ENCODE peak calls at places on chromosomes 4 and X, in eight cellular contexts. J is SK-N-SH, H is cardiac muscle cell, C is ovary, L is tibial nerve, R is GM12864, T is astrocyte of the cerebellum, G is transverse colon. K is an unnamed sample.

GRCh38 chrX:12441376-12442128 is 303.3 kb downstream of the FRMPD4 start:
- DNase-seq in J (no peak), H (peak), C (no peak), L (peak), R (no peak), T (peak), G (no peak), K (no peak)

GRCh38 chr4:5030152-5030668 is 11.0 kb upstream of the CYTL1 start:
- DNase-seq in J (no peak), H (no peak), C (no peak), L (no peak), R (no peak), T (no peak), G (no peak), K (no peak)

GRCh38 chrX:133989491-133989890 is 4.1 kb upstream of the GPC3 start:
- DNase-seq in J (no peak), H (no peak), C (no peak), L (no peak), R (no peak), T (no peak), G (no peak), K (no peak)

GRCh38 chr4:3465698-3466671 is 2.9 kb downstream of the DOK7 start:
- DNase-seq in J (no peak), H (no peak), C (no peak), L (no peak), R (no peak), T (no peak), G (no peak), K (no peak)

GRCh38 chr4:41257257-41257900 is 651 bp downstream of the UCHL1 start:
- DNase-seq in J (peak), H (peak), C (peak), L (no peak), R (no peak), T (no peak), G (peak), K (peak)

GRCh38 chr4:133483600-133484246 is 334.6 kb downstream of the PCDH10 start:
- DNase-seq in J (no peak), H (peak), C (no peak), L (no peak), R (no peak), T (peak), G (no peak), K (no peak)

GRCh38 chr4:101806914-101807313 is 16.4 kb downstream of the BANK1 start:
- DNase-seq in J (no peak), H (peak), C (no peak), L (no peak), R (peak), T (no peak), G (no peak), K (peak)

GRCh38 chr4:110211007-110211769 is 12.8 kb upstream of the ELOVL6 start:
- DNase-seq in J (peak), H (peak), C (no peak), L (peak), R (no peak), T (peak), G (peak), K (peak)

GRCh38 chr4:71494539-71494938 is 155.7 kb downstream of the SLC4A4 start:
- DNase-seq in J (no peak), H (no peak), C (no peak), L (no peak), R (no peak), T (no peak), G (no peak), K (no peak)

GRCh38 chr4:101958547-101958946 is 168.0 kb downstream of the BANK1 start:
- DNase-seq in J (no peak), H (no peak), C (no peak), L (no peak), R (no peak), T (no peak), G (no peak), K (no peak)

GRCh38 chrX:129769467-129770154 is 10.1 kb upstream of the SASH3 start:
- DNase-seq in J (no peak), H (no peak), C (no peak), L (no peak), R (peak), T (peak), G (peak), K (peak)

GRCh38 chr4:162836773-162837172 is 329.9 kb downstream of the NAF1 start:
- DNase-seq in J (no peak), H (no peak), C (no peak), L (no peak), R (no peak), T (no peak), G (no peak), K (no peak)

GRCh38 chr4:127856485-127857447 is 23.9 kb upstream of the PLK4 start:
- DNase-seq in J (no peak), H (peak), C (no peak), L (no peak), R (no peak), T (peak), G (no peak), K (peak)

GRCh38 chr4:181854142-181854541 is 389.1 kb upstream of the TENM3 start:
- DNase-seq in J (peak), H (no peak), C (no peak), L (no peak), R (no peak), T (no peak), G (no peak), K (no peak)

GRCh38 chr4:7902101-7902553 is 37.5 kb downstream of the AFAP1 start:
- DNase-seq in J (peak), H (no peak), C (no peak), L (no peak), R (no peak), T (no peak), G (no peak), K (no peak)

GRCh38 chrX:7711167-7711566 is 131.8 kb upstream of the VCX start:
- DNase-seq in J (no peak), H (no peak), C (no peak), L (no peak), R (no peak), T (no peak), G (no peak), K (no peak)

GRCh38 chrX:7709845-7710244 is 133.1 kb upstream of the VCX start:
- DNase-seq in J (no peak), H (no peak), C (no peak), L (no peak), R (no peak), T (no peak), G (no peak), K (no peak)

GRCh38 chrX:7706032-7706431 is 136.9 kb upstream of the VCX start:
- DNase-seq in J (no peak), H (no peak), C (no peak), L (no peak), R (no peak), T (no peak), G (no peak), K (no peak)
- TF ChIP-seq CTCF in J (peak), H (no peak), C (no peak), L (no peak), R (no peak), T (peak), G (no peak), K (no peak)

GRCh38 chr4:113776016-113776415 is 14.5 kb upstream of the CAMK2D start:
- DNase-seq in J (no peak), H (peak), C (no peak), L (no peak), R (no peak), T (no peak), G (no peak), K (no peak)

GRCh38 chr4:113773756-113774155 is 12.2 kb upstream of the CAMK2D start:
- DNase-seq in J (no peak), H (no peak), C (no peak), L (no peak), R (no peak), T (no peak), G (no peak), K (no peak)

GRCh38 chr4:113769744-113770143 is 8.2 kb upstream of the CAMK2D start:
- DNase-seq in J (no peak), H (no peak), C (no peak), L (no peak), R (no peak), T (no peak), G (no peak), K (no peak)

GRCh38 chr4:113772319-113772718 is 10.8 kb upstream of the CAMK2D start:
- DNase-seq in J (no peak), H (no peak), C (no peak), L (no peak), R (no peak), T (no peak), G (no peak), K (no peak)

GRCh38 chr4:113773014-113773413 is 11.5 kb upstream of the CAMK2D start:
- DNase-seq in J (no peak), H (no peak), C (no peak), L (no peak), R (no peak), T (no peak), G (no peak), K (no peak)
- TF ChIP-seq CTCF in J (no peak), H (no peak), C (no peak), L (no peak), R (no peak), T (no peak), G (no peak), K (no peak)

GRCh38 chr4:189912170-189912569 is 28.5 kb upstream of the FRG1 start:
- DNase-seq in J (no peak), H (no peak), C (no peak), L (no peak), R (no peak), T (no peak), G (no peak), K (no peak)
- TF ChIP-seq CTCF in J (peak), H (peak), C (no peak), L (no peak), R (peak), T (peak), G (peak), K (peak)

GRCh38 chr4:27176881-27177280 is 316.2 kb downstream of the STIM2 start:
- DNase-seq in J (no peak), H (no peak), C (no peak), L (no peak), R (no peak), T (no peak), G (no peak), K (no peak)

GRCh38 chr4:27181672-27182071 is 321.0 kb downstream of the STIM2 start:
- DNase-seq in J (no peak), H (no peak), C (no peak), L (no peak), R (no peak), T (no peak), G (no peak), K (no peak)

GRCh38 chr4:27178066-27178465 is 317.4 kb downstream of the STIM2 start:
- DNase-seq in J (no peak), H (no peak), C (peak), L (no peak), R (no peak), T (no peak), G (no peak), K (no peak)

GRCh38 chr4:27176400-27176799 is 315.8 kb downstream of the STIM2 start:
- DNase-seq in J (peak), H (peak), C (no peak), L (no peak), R (no peak), T (peak), G (peak), K (no peak)
- TF ChIP-seq CTCF in J (peak), H (peak), C (no peak), L (no peak), R (peak), T (peak), G (peak), K (no peak)

GRCh38 chr4:78951862-78952472 is 12.7 kb upstream of the PAQR3 start:
- DNase-seq in J (peak), H (peak), C (peak), L (peak), R (no peak), T (peak), G (no peak), K (peak)
- TF ChIP-seq CTCF in J (peak), H (peak), C (no peak), L (peak), R (peak), T (peak), G (peak), K (peak)

GRCh38 chrX:109638158-109638557 is 13.2 kb upstream of the KCNE5 start:
- DNase-seq in J (no peak), H (no peak), C (no peak), L (no peak), R (no peak), T (no peak), G (no peak), K (no peak)

GRCh38 chrX:109629310-109629709 is 4.3 kb upstream of the KCNE5 start:
- DNase-seq in J (peak), H (peak), C (no peak), L (no peak), R (no peak), T (no peak), G (no peak), K (no peak)

GRCh38 chrX:109632906-109633504 is 8.0 kb upstream of the KCNE5 start:
- DNase-seq in J (peak), H (peak), C (no peak), L (no peak), R (no peak), T (no peak), G (no peak), K (peak)

DNA sequence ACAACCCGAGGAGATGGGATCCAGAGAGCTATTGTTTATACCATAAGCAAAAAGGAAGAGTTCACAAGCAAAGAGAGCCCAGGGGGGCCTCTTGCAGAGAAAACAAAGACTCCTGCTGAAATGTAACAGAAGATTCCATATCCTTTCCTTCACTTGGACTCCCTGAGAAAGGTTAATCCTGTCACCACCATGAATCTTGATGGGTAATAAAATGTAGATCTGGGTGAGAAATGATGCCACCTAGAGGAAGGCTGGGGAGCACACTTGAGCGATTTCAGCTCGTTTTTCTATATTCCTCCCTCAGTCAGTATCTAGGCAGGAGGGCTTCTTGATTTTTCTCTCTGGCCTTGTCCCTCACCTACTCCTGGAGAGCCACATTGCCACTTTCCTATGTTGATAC is 10.2 kb upstream of the KCNE5 start:
- DNase-seq in J (peak), H (peak), C (no peak), L (no peak), R (no peak), T (no peak), G (no peak), K (peak)
- TF ChIP-seq CTCF in J (peak), H (peak), C (no peak), L (peak), R (peak), T (peak), G (peak), K (peak)

GRCh38 chrX:50100188-50100587 is 100.6 kb downstream of the AKAP4 start:
- DNase-seq in J (peak), H (no peak), C (no peak), L (peak), R (no peak), T (no peak), G (no peak), K (peak)
- TF ChIP-seq CTCF in J (peak), H (peak), C (peak), L (no peak), R (peak), T (peak), G (peak), K (peak)

GRCh38 chr4:24689212-24689611 is 104.9 kb upstream of the DHX15 start:
- DNase-seq in J (no peak), H (no peak), C (no peak), L (no peak), R (no peak), T (no peak), G (no peak), K (no peak)

GRCh38 chr4:24690436-24690835 is 104.9 kb upstream of the SOD3 start:
- DNase-seq in J (no peak), H (peak), C (no peak), L (no peak), R (no peak), T (no peak), G (no peak), K (no peak)

GRCh38 chr4:24688453-24688852 is 104.1 kb upstream of the DHX15 start:
- DNase-seq in J (no peak), H (no peak), C (no peak), L (no peak), R (no peak), T (no peak), G (no peak), K (no peak)

GRCh38 chr4:24683116-24683515 is 98.8 kb upstream of the DHX15 start:
- DNase-seq in J (no peak), H (no peak), C (no peak), L (no peak), R (no peak), T (no peak), G (no peak), K (no peak)

GRCh38 chr4:24686866-24687672 is 102.7 kb upstream of the DHX15 start:
- DNase-seq in J (peak), H (peak), C (no peak), L (peak), R (no peak), T (no peak), G (peak), K (peak)
- TF ChIP-seq CTCF in J (peak), H (peak), C (no peak), L (peak), R (peak), T (peak), G (peak), K (peak)

K was measured in GM20000.